ENCODE peak calls at places on chromosomes 1 and 21, in seven cellular contexts. L, E, N, Y, V, W and X are unnamed samples.

GRCh38 chr21:33690874-33691273 is 48.6 kb downstream of the ITSN1 start:
- DNase-seq in L (no peak), E (no peak), N (no peak), Y (no peak), V (no peak), W (no peak), X (no peak)

GRCh38 chr1:219783605-219784004 is 144.8 kb downstream of the SLC30A10 start:
- DNase-seq in L (no peak), E (no peak), N (no peak), Y (no peak), V (no peak), W (no peak), X (no peak)

GRCh38 chr21:45317401-45318145 is 29.9 kb upstream of the POFUT2 start:
- DNase-seq in L (no peak), E (peak; percentile 59), N (no peak), Y (peak; percentile 22), V (peak; percentile 96), W (no peak), X (no peak)

GRCh38 chr1:64095832-64096231 is 107.6 kb upstream of the UBE2U start:
- DNase-seq in L (no peak), E (no peak), N (no peak), Y (no peak), V (no peak), W (no peak), X (no peak)

GRCh38 chr1:183483224-183483623 is 10.9 kb downstream of the SMG7 start:
- DNase-seq in L (no peak), E (no peak), N (no peak), Y (no peak), V (no peak), W (no peak), X (no peak)

GRCh38 chr1:17686258-17686657 is 68.9 kb upstream of the ACTL8 start:
- DNase-seq in L (no peak), E (no peak), N (no peak), Y (no peak), V (no peak), W (peak; percentile 37), X (no peak)

GRCh38 chr1:183676515-183677189 is 23.5 kb upstream of the APOBEC4 start:
- DNase-seq in L (no peak), E (peak; percentile 54), N (no peak), Y (no peak), V (no peak), W (no peak), X (no peak)

GRCh38 chr21:46226146-46226545 is 2.4 kb downstream of the LSS start:
- DNase-seq in L (no peak), E (no peak), N (no peak), Y (no peak), V (peak; percentile 56), W (no peak), X (no peak)

GRCh38 chr1:232557661-232558260 is 72.2 kb downstream of the SIPA1L2 start:
- DNase-seq in L (no peak), E (no peak), N (no peak), Y (no peak), V (no peak), W (no peak), X (no peak)

GRCh38 chr1:26293911-26294463 is 12.4 kb downstream of the UBXN11 start:
- DNase-seq in L (no peak), E (no peak), N (no peak), Y (no peak), V (peak; percentile 72), W (no peak), X (no peak)

GRCh38 chr1:29513357-29513756 is 277.0 kb downstream of the PTPRU start:
- DNase-seq in L (no peak), E (peak; percentile 35), N (peak; percentile 14), Y (peak; percentile 59), V (peak; percentile 82), W (peak; percentile 21), X (peak; percentile 2)

GRCh38 chr1:197919523-197920301 is 2.5 kb downstream of the LHX9 start:
- DNase-seq in L (peak; percentile 40), E (no peak), N (no peak), Y (no peak), V (peak; percentile 43), W (no peak), X (no peak)

GRCh38 chr1:77378723-77379533 is 97.1 kb downstream of the AK5 start:
- DNase-seq in L (no peak), E (no peak), N (no peak), Y (no peak), V (no peak), W (no peak), X (no peak)

GRCh38 chr1:154405762-154406571 is 824 bp downstream of the IL6R start:
- DNase-seq in L (peak; percentile 79), E (peak; percentile 44), N (peak; percentile 80), Y (peak; percentile 91), V (peak; percentile 79), W (peak; percentile 59), X (peak; percentile 45)

GRCh38 chr1:76687324-76688018 is 179.8 kb upstream of the ST6GALNAC5 start:
- DNase-seq in L (no peak), E (no peak), N (no peak), Y (no peak), V (no peak), W (peak; percentile 7), X (no peak)

GRCh38 chr1:54405894-54406293 is 300 bp downstream of the SSBP3 start:
- DNase-seq in L (no peak), E (no peak), N (peak; percentile 41), Y (no peak), V (no peak), W (no peak), X (no peak)

GRCh38 chr1:149884433-149885363 is 14.7 kb upstream of the BOLA1 start:
- DNase-seq in L (no peak), E (no peak), N (no peak), Y (no peak), V (no peak), W (no peak), X (no peak)
- H3K27ac ChIP-seq in L (peak overlapping the region; percentile 99), E (peak overlapping the region; percentile 95), N (peak overlapping the region; percentile 62), Y (peak overlapping the region; percentile 100), V (peak overlapping the region; percentile 94), W (no peak overlapping the region), X (peak overlapping the region; percentile 95)

GRCh38 chr1:61157420-61157987 is 75.1 kb downstream of the NFIA start:
- DNase-seq in L (no peak), E (peak; percentile 85), N (no peak), Y (no peak), V (peak; percentile 87), W (no peak), X (no peak)

GRCh38 chr1:61158592-61158991 is 76.2 kb downstream of the NFIA start:
- DNase-seq in L (no peak), E (no peak), N (no peak), Y (no peak), V (peak; percentile 71), W (no peak), X (no peak)

GRCh38 chr1:61163355-61163754 is 81.0 kb downstream of the NFIA start:
- DNase-seq in L (no peak), E (no peak), N (no peak), Y (no peak), V (no peak), W (no peak), X (no peak)

GRCh38 chr1:61162513-61163274 is 80.3 kb downstream of the NFIA start:
- DNase-seq in L (no peak), E (no peak), N (no peak), Y (no peak), V (no peak), W (no peak), X (no peak)

DNA sequence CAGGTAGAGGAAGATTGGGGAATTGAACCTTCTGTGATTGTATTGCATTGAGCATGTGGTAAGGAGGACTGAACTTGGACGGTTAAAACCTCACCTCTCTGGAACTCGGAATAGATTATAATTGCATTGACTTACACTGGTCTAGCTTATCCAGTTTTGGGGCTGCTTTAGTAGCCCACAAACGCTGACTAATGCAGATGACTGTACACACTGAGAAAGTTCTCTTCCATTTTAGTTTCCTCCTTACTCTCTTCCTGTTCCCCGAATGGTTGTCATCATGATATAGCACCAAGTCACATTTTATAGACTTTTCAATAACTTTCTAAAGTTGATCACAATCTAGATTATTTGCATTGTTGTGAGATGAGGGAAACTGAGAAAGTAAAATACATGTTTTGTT is 78.2 kb downstream of the NFIA start:
- DNase-seq in L (no peak), E (no peak), N (no peak), Y (no peak), V (peak; percentile 91), W (no peak), X (no peak)
- H3K27ac ChIP-seq in L (no peak overlapping the region), E (no peak overlapping the region), N (no peak overlapping the region), Y (no peak overlapping the region), V (peak overlapping the region; percentile 6), W (no peak overlapping the region), X (no peak overlapping the region)

GRCh38 chr1:206690516-206690915 is 5.8 kb downstream of the MAPKAPK2 start:
- DNase-seq in L (no peak), E (no peak), N (peak; percentile 43), Y (peak; percentile 85), V (no peak), W (peak; percentile 53), X (no peak)

GRCh38 chr1:206685749-206686485 is 1.2 kb downstream of the MAPKAPK2 start:
- DNase-seq in L (peak; percentile 77), E (peak; percentile 54), N (peak; percentile 60), Y (peak; percentile 78), V (peak; percentile 98), W (peak; percentile 52), X (peak; percentile 42)

GRCh38 chr1:206687251-206687914 is 2.7 kb downstream of the MAPKAPK2 start:
- DNase-seq in L (no peak), E (no peak), N (no peak), Y (no peak), V (peak; percentile 85), W (no peak), X (no peak)

GRCh38 chr1:206686486-206687249 is 2.0 kb downstream of the MAPKAPK2 start:
- DNase-seq in L (no peak), E (no peak), N (no peak), Y (no peak), V (peak; percentile 86), W (no peak), X (peak; percentile 73)

GRCh38 chr1:206687915-206688442 is 3.3 kb downstream of the MAPKAPK2 start:
- DNase-seq in L (no peak), E (no peak), N (no peak), Y (no peak), V (peak; percentile 89), W (no peak), X (no peak)
- H3K27ac ChIP-seq in L (no peak overlapping the region), E (peak overlapping the region; percentile 8), N (no peak overlapping the region), Y (peak overlapping the region; percentile 90), V (peak overlapping the region; percentile 97), W (no peak overlapping the region), X (no peak overlapping the region)

GRCh38 chr1:41171266-41171874 is 70.7 kb downstream of the SCMH1 start:
- DNase-seq in L (no peak), E (no peak), N (no peak), Y (no peak), V (peak; percentile 32), W (no peak), X (no peak)
- H3K27ac ChIP-seq in L (no peak overlapping the region), E (no peak overlapping the region), N (no peak overlapping the region), Y (no peak overlapping the region), V (no peak overlapping the region), W (no peak overlapping the region), X (no peak overlapping the region)